ENCODE peak calls at places on chromosomes 5 and 9, in six cellular contexts. M is Peyer's patch, H is PC-3, W is thyroid gland, S is psoas muscle, E is K562. O is an unnamed sample.

GRCh38 chr9:83011611-83012010 is 51.3 kb downstream of the RASEF start:
- DNase-seq in M (no peak), E (no peak), W (no peak), H (no peak), S (no peak), O (no peak)

GRCh38 chr9:128913048-128913900 is 7.5 kb upstream of the PHYHD1 start:
- DNase-seq in M (no peak), H (no peak), E (peak; percentile 61), W (no peak), S (no peak), O (no peak)

GRCh38 chr5:107157811-107158210 is 512.9 kb downstream of the EFNA5 start:
- DNase-seq in S (no peak), M (no peak), E (no peak), H (no peak), W (no peak), O (no peak)

GRCh38 chr9:92385474-92385873 is 18.9 kb downstream of the OGN start:
- DNase-seq in M (no peak), S (no peak), W (no peak), H (peak; percentile 41), E (no peak), O (no peak)

GRCh38 chr5:142239394-142240159 is 85.2 kb downstream of the SPRY4 start:
- DNase-seq in H (peak; percentile 73), E (no peak), S (no peak), M (no peak), W (no peak), O (no peak)

GRCh38 chr5:66209350-66209749 is 65.2 kb downstream of the SREK1 start:
- DNase-seq in M (no peak), H (peak; percentile 88), E (no peak), S (no peak), W (peak; percentile 27), O (no peak)

GRCh38 chr9:117169089-117169488 is 245.8 kb downstream of the ASTN2 start:
- DNase-seq in W (no peak), M (no peak), S (no peak), H (no peak), E (no peak), O (no peak)

GRCh38 chr9:33480976-33481375 is 7.3 kb upstream of the NOL6 start:
- DNase-seq in H (no peak), M (no peak), W (no peak), E (no peak), S (no peak), O (no peak)

GRCh38 chr5:152288917-152289595 is 116.0 kb downstream of the NMUR2 start:
- DNase-seq in W (peak; percentile 18), M (no peak), H (no peak), S (no peak), E (no peak), O (no peak)

GRCh38 chr9:98978231-98978681 is 34.5 kb downstream of the COL15A1 start:
- DNase-seq in M (no peak), W (peak; percentile 41), H (no peak), E (no peak), S (no peak), O (no peak)

GRCh38 chr9:77981332-77981731 is 50.3 kb downstream of the GNAQ start:
- DNase-seq in E (no peak), S (no peak), W (peak; percentile 51), M (peak; percentile 79), H (no peak), O (peak; percentile 58)

GRCh38 chr5:53482717-53483638 is 2.5 kb downstream of the FST start:
- DNase-seq in W (peak; percentile 68), M (peak; percentile 51), H (no peak), S (peak; percentile 35), E (no peak), O (no peak)

GRCh38 chr9:137241490-137242328 is 622 bp downstream of the TUBB4B start:
- DNase-seq in M (peak; percentile 86), W (peak; percentile 56), E (peak; percentile 88), S (peak; percentile 79), H (peak; percentile 58), O (peak; percentile 88)
- H3K27ac ChIP-seq in M (peak overlapping the region; percentile 99), W (peak overlapping the region; percentile 74), E (peak overlapping the region; percentile 90), S (peak overlapping the region; percentile 98), H (peak overlapping the region; percentile 53), O (peak overlapping the region; percentile 76)

GRCh38 chr5:170338933-170339779 is 41.6 kb upstream of the LCP2 start:
- DNase-seq in E (peak; percentile 46), M (no peak), H (no peak), W (no peak), S (no peak), O (no peak)

GRCh38 chr5:170339780-170340167 is 42.2 kb upstream of the LCP2 start:
- DNase-seq in W (no peak), E (no peak), M (no peak), S (no peak), H (no peak), O (no peak)

GRCh38 chr5:170336065-170336464 is 38.5 kb upstream of the LCP2 start:
- DNase-seq in E (no peak), H (no peak), M (no peak), S (no peak), W (no peak), O (no peak)

GRCh38 chr5:170338272-170338671 is 40.7 kb upstream of the LCP2 start:
- DNase-seq in W (no peak), S (no peak), E (no peak), H (no peak), M (no peak), O (no peak)

DNA sequence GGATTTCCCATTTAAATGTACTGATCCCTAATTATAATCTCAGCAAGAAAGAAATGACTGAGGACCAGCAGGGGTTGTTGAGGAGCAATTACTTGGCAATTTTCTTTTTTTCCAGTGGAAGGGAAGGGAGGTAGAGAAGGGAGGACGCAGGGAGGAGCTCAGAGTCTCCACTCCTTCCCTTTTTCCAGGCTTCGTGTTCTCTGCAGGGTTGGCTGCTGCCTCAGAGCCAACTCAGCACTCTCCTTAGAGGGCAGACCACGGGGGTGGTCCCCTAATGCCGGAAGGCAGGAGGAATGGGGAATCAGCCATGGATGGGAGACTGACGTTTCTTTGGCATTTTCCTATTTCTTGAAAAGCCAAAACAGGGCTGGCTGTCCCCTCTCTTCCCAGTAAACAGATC is 39.5 kb upstream of the LCP2 start:
- DNase-seq in W (no peak), E (no peak), S (no peak), M (no peak), H (no peak), O (no peak)
- H3K4me1 ChIP-seq in W (peaks cover under 1% of the 10 kb centered on the region), E (no peaks in the 10 kb centered on the region), S (no peaks in the 10 kb centered on the region), M (peaks cover 12% of the 10 kb centered on the region), H (no peaks in the 10 kb centered on the region), O (no peaks in the 10 kb centered on the region)

DNA sequence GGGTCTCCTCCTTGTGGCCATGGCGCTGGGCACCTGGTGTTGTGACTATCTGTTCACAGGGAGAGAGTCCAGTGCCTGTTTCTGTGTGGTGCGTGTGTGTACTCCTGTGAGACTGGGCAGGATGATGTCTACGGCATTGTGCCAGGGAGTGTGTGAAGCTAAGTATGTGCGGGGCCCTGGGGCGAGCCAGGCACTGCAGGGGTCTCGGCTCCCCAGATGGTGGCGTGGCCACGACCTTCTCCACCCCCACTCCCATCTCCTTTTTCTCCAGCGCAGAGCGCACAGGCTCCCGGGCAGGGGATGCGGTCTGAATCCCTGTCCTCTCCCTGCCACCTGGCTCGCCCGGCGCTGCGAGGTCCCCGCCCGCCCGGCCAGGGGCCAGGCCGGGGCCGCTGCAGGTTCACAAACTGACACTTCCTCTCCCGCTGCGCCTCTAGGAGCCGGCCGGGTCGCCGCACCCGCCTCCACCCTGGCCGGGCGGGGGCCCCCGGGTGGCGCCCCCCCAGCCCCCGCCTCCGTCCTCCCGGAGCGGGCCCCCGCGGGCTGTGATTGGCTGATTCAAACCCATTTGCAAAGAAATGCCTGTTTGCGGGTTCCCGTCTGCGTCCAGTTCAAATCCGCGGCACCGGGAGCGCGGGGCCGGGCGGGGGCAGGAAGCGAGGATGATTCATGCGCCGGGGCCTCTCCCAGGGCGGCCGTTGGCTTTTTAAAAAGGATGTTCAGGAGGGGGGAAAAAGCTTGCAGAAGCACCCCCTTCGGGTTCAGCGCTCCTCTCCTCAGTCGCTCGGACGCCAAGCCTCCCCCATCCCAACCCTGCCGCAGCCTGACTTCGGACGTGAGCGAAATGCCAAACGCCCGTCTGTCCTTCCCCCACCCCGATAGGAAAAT is 790 bp downstream of the PHF19 start:
- DNase-seq in E (peak; percentile 100), M (peak; percentile 85), S (peak; percentile 85), H (peak; percentile 89), W (peak; percentile 57), O (peak; percentile 73)
- TF ChIP-seq CTCF in E (peak; percentile 30), M (peak; percentile 7), S (no peak), H (no peak), W (no peak), O (no peak)

GRCh38 chr9:86449246-86449645 is 95.0 kb upstream of the TUT7 start:
- DNase-seq in S (no peak), W (no peak), M (no peak), E (no peak), H (no peak), O (no peak)

GRCh38 chr9:86452194-86452828 is 98.1 kb upstream of the TUT7 start:
- DNase-seq in M (no peak), E (no peak), W (no peak), S (no peak), H (no peak), O (no peak)

GRCh38 chr9:86460211-86461002 is 106.2 kb upstream of the TUT7 start:
- DNase-seq in M (no peak), S (no peak), H (no peak), W (no peak), E (no peak), O (no peak)

GRCh38 chr9:86458456-86458855 is 104.2 kb upstream of the TUT7 start:
- DNase-seq in E (no peak), H (no peak), M (no peak), S (no peak), W (no peak), O (no peak)

GRCh38 chr9:86454701-86455402 is 100.6 kb upstream of the TUT7 start:
- DNase-seq in S (no peak), E (no peak), W (no peak), M (no peak), H (no peak), O (no peak)
- H3K27ac ChIP-seq in S (peak overlapping the region; percentile 13), E (no peak overlapping the region), W (no peak overlapping the region), M (no peak overlapping the region), H (no peak overlapping the region), O (no peak overlapping the region)

GRCh38 chr9:81669011-81669739 is 20.2 kb downstream of the TLE1 start:
- DNase-seq in M (no peak), E (no peak), W (no peak), H (no peak), S (no peak), O (no peak)

GRCh38 chr9:81664638-81665513 is 24.5 kb downstream of the TLE1 start:
- DNase-seq in S (no peak), M (no peak), W (no peak), H (no peak), E (no peak), O (no peak)

GRCh38 chr9:81665514-81665838 is 23.9 kb downstream of the TLE1 start:
- DNase-seq in H (no peak), S (no peak), E (no peak), M (no peak), W (no peak), O (no peak)

GRCh38 chr9:81661339-81661738 is 28.0 kb downstream of the TLE1 start:
- DNase-seq in S (no peak), H (no peak), E (no peak), M (no peak), W (no peak), O (no peak)

DNA sequence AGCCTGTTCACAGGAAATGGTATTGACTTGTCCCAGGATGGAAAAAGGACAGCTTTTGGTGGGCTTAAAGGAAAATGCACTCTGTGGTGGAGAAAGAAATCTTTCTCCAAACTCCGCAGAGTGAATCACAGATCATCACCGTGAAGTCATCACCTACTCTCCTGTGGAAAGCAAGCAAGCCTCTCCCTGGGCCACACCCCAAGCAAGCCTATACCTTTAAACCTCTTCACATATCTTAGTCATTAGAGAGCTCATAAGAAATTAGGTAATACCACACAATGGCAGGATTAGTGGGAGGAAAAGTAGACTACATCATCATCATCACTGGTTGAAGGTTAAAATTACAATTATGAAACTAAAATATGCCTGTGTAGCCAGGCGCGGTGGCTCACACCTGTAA is 23.2 kb downstream of the TLE1 start:
- DNase-seq in S (no peak), E (no peak), W (no peak), M (no peak), H (peak; percentile 72), O (no peak)
- H3K4me1 ChIP-seq in S (peaks cover 70% of the 10 kb centered on the region), E (no peaks in the 10 kb centered on the region), W (peaks cover 31% of the 10 kb centered on the region), M (peaks cover 11% of the 10 kb centered on the region), H (peaks cover 4% of the 10 kb centered on the region), O (peaks cover 14% of the 10 kb centered on the region)

O was measured in pancreas.